ENCODE peak calls at places on chromosomes 12 and 14, in six cellular contexts. One of them, this sample, is unnamed.

GRCh38 chr12:5494343-5494742 is 62.4 kb downstream of the NTF3 start:
- DNase-seq in Panc1: no peak
- DNase-seq in aorta: no peak
- DNase-seq in lower lobe of right lung: no peak
- DNase-seq in tibial artery: no peak
- DNase-seq in keratinocyte: no peak
- DNase-seq in this sample: no peak

GRCh38 chr14:50082308-50082742 is 34.0 kb downstream of the VCPKMT start:
- DNase-seq in lower lobe of right lung: no peak
- DNase-seq in tibial artery: no peak
- DNase-seq in aorta: peak; percentile 47
- DNase-seq in keratinocyte: no peak
- DNase-seq in Panc1: no peak
- DNase-seq in this sample: no peak

GRCh38 chr12:88503344-88503743 is 76.9 kb downstream of the KITLG start:
- DNase-seq in lower lobe of right lung: no peak
- DNase-seq in keratinocyte: no peak
- DNase-seq in Panc1: no peak
- DNase-seq in aorta: no peak
- DNase-seq in tibial artery: no peak
- DNase-seq in this sample: no peak

GRCh38 chr14:64191756-64192155 is 102.4 kb downstream of the ESR2 start:
- DNase-seq in tibial artery: no peak
- DNase-seq in Panc1: peak; percentile 17
- DNase-seq in aorta: no peak
- DNase-seq in lower lobe of right lung: no peak
- DNase-seq in keratinocyte: peak; percentile 15
- DNase-seq in this sample: peak; percentile 16

GRCh38 chr14:23579739-23580138 is 1.1 kb upstream of the JPH4 start:
- DNase-seq in Panc1: no peak
- DNase-seq in keratinocyte: no peak
- DNase-seq in lower lobe of right lung: no peak
- DNase-seq in aorta: no peak
- DNase-seq in tibial artery: no peak
- DNase-seq in this sample: no peak

GRCh38 chr14:73727181-73727580 is 13.0 kb upstream of the PNMA1 start:
- DNase-seq in aorta: no peak
- DNase-seq in keratinocyte: no peak
- DNase-seq in lower lobe of right lung: no peak
- DNase-seq in tibial artery: peak; percentile 61
- DNase-seq in Panc1: no peak
- DNase-seq in this sample: no peak

GRCh38 chr12:110079477-110080400 is 31.4 kb upstream of the C12orf76 start:
- DNase-seq in keratinocyte: no peak
- DNase-seq in Panc1: no peak
- DNase-seq in tibial artery: no peak
- DNase-seq in aorta: peak; percentile 80
- DNase-seq in lower lobe of right lung: peak; percentile 80
- DNase-seq in this sample: no peak

GRCh38 chr14:53670701-53671100 is 285.9 kb downstream of the BMP4 start:
- DNase-seq in tibial artery: no peak
- DNase-seq in lower lobe of right lung: no peak
- DNase-seq in keratinocyte: peak; percentile 57
- DNase-seq in Panc1: no peak
- DNase-seq in aorta: no peak
- DNase-seq in this sample: peak; percentile 37

GRCh38 chr14:35362441-35362840 is 42.1 kb downstream of the NFKBIA start:
- DNase-seq in lower lobe of right lung: peak; percentile 14
- DNase-seq in tibial artery: no peak
- DNase-seq in Panc1: no peak
- DNase-seq in aorta: peak; percentile 18
- DNase-seq in keratinocyte: no peak
- DNase-seq in this sample: no peak

GRCh38 chr14:98958048-98959031 is 313.7 kb downstream of the BCL11B start:
- DNase-seq in keratinocyte: no peak
- DNase-seq in Panc1: no peak
- DNase-seq in tibial artery: no peak
- DNase-seq in lower lobe of right lung: no peak
- DNase-seq in aorta: no peak
- DNase-seq in this sample: no peak

GRCh38 chr14:60092516-60092915 is 793 bp downstream of the PCNX4 start:
- DNase-seq in Panc1: no peak
- DNase-seq in aorta: no peak
- DNase-seq in tibial artery: no peak
- DNase-seq in lower lobe of right lung: no peak
- DNase-seq in keratinocyte: no peak
- DNase-seq in this sample: no peak

GRCh38 chr14:65287264-65288131 is 125.0 kb upstream of the FUT8 start:
- DNase-seq in tibial artery: no peak
- DNase-seq in lower lobe of right lung: no peak
- DNase-seq in Panc1: no peak
- DNase-seq in keratinocyte: no peak
- DNase-seq in aorta: no peak
- DNase-seq in this sample: no peak

GRCh38 chr14:97177016-97177415 is 379.8 kb downstream of the VRK1 start:
- DNase-seq in aorta: no peak
- DNase-seq in lower lobe of right lung: no peak
- DNase-seq in keratinocyte: peak; percentile 35
- DNase-seq in tibial artery: no peak
- DNase-seq in Panc1: peak; percentile 20
- DNase-seq in this sample: no peak

GRCh38 chr14:55585854-55586253 is 5.8 kb downstream of the KTN1 start:
- DNase-seq in tibial artery: no peak
- DNase-seq in aorta: no peak
- DNase-seq in Panc1: no peak
- DNase-seq in lower lobe of right lung: no peak
- DNase-seq in keratinocyte: no peak
- DNase-seq in this sample: no peak

GRCh38 chr12:42474391-42474790 is 115.2 kb downstream of the PRICKLE1 start:
- DNase-seq in keratinocyte: peak; percentile 75
- DNase-seq in tibial artery: no peak
- DNase-seq in lower lobe of right lung: no peak
- DNase-seq in Panc1: peak; percentile 18
- DNase-seq in aorta: no peak
- DNase-seq in this sample: peak; percentile 74

GRCh38 chr14:23299558-23299957 is 3.1 kb downstream of the PPP1R3E start:
- DNase-seq in tibial artery: no peak
- DNase-seq in Panc1: no peak
- DNase-seq in keratinocyte: no peak
- DNase-seq in lower lobe of right lung: no peak
- DNase-seq in aorta: no peak
- DNase-seq in this sample: no peak

GRCh38 chr12:2317819-2318218 is 265.0 kb downstream of the CACNA1C start:
- DNase-seq in tibial artery: no peak
- DNase-seq in Panc1: no peak
- DNase-seq in keratinocyte: no peak
- DNase-seq in lower lobe of right lung: no peak
- DNase-seq in aorta: no peak
- DNase-seq in this sample: no peak

GRCh38 chr14:23066855-23067744 is 9.8 kb upstream of the CDH24 start:
- DNase-seq in Panc1: no peak
- DNase-seq in keratinocyte: no peak
- DNase-seq in lower lobe of right lung: no peak
- DNase-seq in tibial artery: peak; percentile 39
- DNase-seq in aorta: no peak
- DNase-seq in this sample: no peak

GRCh38 chr12:31369712-31370521 is 44.0 kb upstream of the SINHCAF start:
- DNase-seq in keratinocyte: no peak
- DNase-seq in lower lobe of right lung: no peak
- DNase-seq in Panc1: no peak
- DNase-seq in tibial artery: peak; percentile 66
- DNase-seq in aorta: peak; percentile 53
- DNase-seq in this sample: peak; percentile 43

GRCh38 chr12:31368666-31369361 is 42.9 kb upstream of the SINHCAF start:
- DNase-seq in lower lobe of right lung: no peak
- DNase-seq in aorta: no peak
- DNase-seq in tibial artery: peak; percentile 31
- DNase-seq in keratinocyte: no peak
- DNase-seq in Panc1: no peak
- DNase-seq in this sample: no peak

GRCh38 chr12:31366104-31366621 is 40.2 kb upstream of the SINHCAF start:
- DNase-seq in aorta: no peak
- DNase-seq in lower lobe of right lung: no peak
- DNase-seq in keratinocyte: no peak
- DNase-seq in Panc1: no peak
- DNase-seq in tibial artery: no peak
- DNase-seq in this sample: no peak

GRCh38 chr12:31370645-31371620 is 45.0 kb upstream of the SINHCAF start:
- DNase-seq in keratinocyte: no peak
- DNase-seq in aorta: no peak
- DNase-seq in tibial artery: peak; percentile 13
- DNase-seq in Panc1: no peak
- DNase-seq in lower lobe of right lung: no peak
- DNase-seq in this sample: no peak
- H3K4me3 ChIP-seq in keratinocyte: no peak overlapping the region
- H3K4me3 ChIP-seq in aorta: no peak overlapping the region
- H3K4me3 ChIP-seq in tibial artery: peak overlapping the region; percentile 36
- H3K4me3 ChIP-seq in Panc1: peak overlapping the region; percentile 32
- H3K4me3 ChIP-seq in lower lobe of right lung: peak overlapping the region; percentile 32
- H3K4me3 ChIP-seq in this sample: no peak overlapping the region

GRCh38 chr14:69088523-69089445 is 64.1 kb downstream of the DCAF5 start:
- DNase-seq in aorta: no peak
- DNase-seq in keratinocyte: no peak
- DNase-seq in Panc1: no peak
- DNase-seq in lower lobe of right lung: no peak
- DNase-seq in tibial artery: no peak
- DNase-seq in this sample: no peak
- H3K36me3 ChIP-seq in aorta: no peaks in the 10 kb centered on the region
- H3K36me3 ChIP-seq in keratinocyte: peaks cover 12% of the 10 kb centered on the region
- H3K36me3 ChIP-seq in Panc1: peaks cover 4% of the 10 kb centered on the region
- H3K36me3 ChIP-seq in lower lobe of right lung: peaks cover 54% of the 10 kb centered on the region
- H3K36me3 ChIP-seq in tibial artery: peaks cover 22% of the 10 kb centered on the region
- H3K36me3 ChIP-seq in this sample: peaks cover 1% of the 10 kb centered on the region

GRCh38 chr12:32681272-32681671 is 2.2 kb downstream of the DNM1L start:
- DNase-seq in lower lobe of right lung: no peak
- DNase-seq in tibial artery: no peak
- DNase-seq in aorta: no peak
- DNase-seq in Panc1: no peak
- DNase-seq in keratinocyte: no peak
- DNase-seq in this sample: no peak
- H3K4me3 ChIP-seq in lower lobe of right lung: no peak overlapping the region
- H3K4me3 ChIP-seq in tibial artery: no peak overlapping the region
- H3K4me3 ChIP-seq in aorta: no peak overlapping the region
- H3K4me3 ChIP-seq in Panc1: no peak overlapping the region
- H3K4me3 ChIP-seq in keratinocyte: peak overlapping the region; percentile 96
- H3K4me3 ChIP-seq in this sample: no peak overlapping the region

DNA sequence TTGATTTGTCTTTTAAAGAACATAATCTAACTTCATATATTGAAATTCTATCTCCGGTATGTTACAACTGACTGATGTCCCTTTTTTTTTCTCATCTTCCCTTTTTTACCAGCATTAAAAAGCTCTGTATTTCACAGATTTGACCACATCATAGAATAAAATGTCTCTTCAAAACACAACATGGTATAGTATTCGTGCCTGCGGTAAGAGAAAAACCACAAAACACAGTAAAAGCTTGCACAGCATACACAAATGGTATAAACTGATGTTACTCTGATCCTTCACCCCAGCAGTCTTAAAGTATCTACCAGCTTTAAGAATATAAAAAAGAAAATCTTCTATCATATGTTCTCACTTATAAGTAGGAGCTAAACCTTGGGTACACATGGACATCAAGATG is 83.4 kb downstream of the HECTD1 start:
- DNase-seq in tibial artery: no peak
- DNase-seq in lower lobe of right lung: no peak
- DNase-seq in Panc1: no peak
- DNase-seq in aorta: no peak
- DNase-seq in keratinocyte: no peak
- DNase-seq in this sample: no peak
- H3K36me3 ChIP-seq in tibial artery: peaks cover 82% of the 10 kb centered on the region
- H3K36me3 ChIP-seq in lower lobe of right lung: peaks cover 98% of the 10 kb centered on the region
- H3K36me3 ChIP-seq in Panc1: peaks cover 44% of the 10 kb centered on the region
- H3K36me3 ChIP-seq in aorta: peaks cover 12% of the 10 kb centered on the region
- H3K36me3 ChIP-seq in keratinocyte: peaks cover 39% of the 10 kb centered on the region
- H3K36me3 ChIP-seq in this sample: peaks cover 3% of the 10 kb centered on the region

DNA sequence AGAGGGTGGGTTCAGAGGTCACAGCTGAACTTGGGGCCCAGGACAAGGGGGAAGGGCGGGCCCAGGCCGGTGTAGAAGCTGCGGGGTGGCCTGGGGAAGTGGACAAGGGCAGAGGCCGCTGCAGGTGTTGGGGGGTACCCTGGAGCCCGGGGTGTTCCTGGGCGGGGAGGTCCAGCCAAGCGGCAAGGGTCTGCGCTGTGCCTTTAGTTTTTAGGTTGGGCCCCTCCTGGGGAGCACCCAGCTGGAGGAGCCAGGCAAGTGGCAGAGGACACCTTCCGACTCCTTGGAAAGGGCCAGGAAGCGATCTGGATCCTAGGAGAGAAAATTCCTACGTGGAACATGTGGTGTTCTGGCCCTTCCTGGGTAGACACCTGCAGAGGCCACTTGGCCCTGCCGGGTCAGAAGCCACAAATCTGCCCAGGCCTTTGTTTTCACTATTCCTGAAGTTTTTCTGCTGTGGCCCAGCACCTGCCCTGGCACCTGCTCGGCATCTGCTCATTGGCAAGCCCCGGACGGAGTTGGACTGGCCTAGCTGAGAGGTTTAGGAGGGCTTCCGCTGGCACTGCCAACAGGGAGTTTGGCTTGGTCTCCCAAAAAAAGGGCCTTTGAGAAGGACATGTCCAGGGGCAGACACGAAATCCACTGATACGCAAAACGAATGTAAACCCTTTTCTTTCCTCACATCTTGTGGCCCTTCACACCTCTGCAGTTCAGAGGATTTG is 61.1 kb downstream of the SMUG1 start:
- DNase-seq in keratinocyte: no peak
- DNase-seq in lower lobe of right lung: no peak
- DNase-seq in aorta: no peak
- DNase-seq in tibial artery: no peak
- DNase-seq in Panc1: no peak
- DNase-seq in this sample: no peak
- H3K4me3 ChIP-seq in keratinocyte: peak overlapping the region; percentile 58
- H3K4me3 ChIP-seq in lower lobe of right lung: peak overlapping the region; percentile 59
- H3K4me3 ChIP-seq in aorta: no peak overlapping the region
- H3K4me3 ChIP-seq in tibial artery: peak overlapping the region; percentile 73
- H3K4me3 ChIP-seq in Panc1: no peak overlapping the region
- H3K4me3 ChIP-seq in this sample: peak overlapping the region; percentile 52

GRCh38 chr14:91329615-91330014 is 85.1 kb upstream of the GPR68 start:
- DNase-seq in keratinocyte: no peak
- DNase-seq in lower lobe of right lung: no peak
- DNase-seq in Panc1: no peak
- DNase-seq in aorta: no peak
- DNase-seq in tibial artery: no peak
- DNase-seq in this sample: no peak
- H3K36me3 ChIP-seq in keratinocyte: no peaks in the 10 kb centered on the region
- H3K36me3 ChIP-seq in lower lobe of right lung: peaks cover 12% of the 10 kb centered on the region
- H3K36me3 ChIP-seq in Panc1: no peaks in the 10 kb centered on the region
- H3K36me3 ChIP-seq in aorta: no peaks in the 10 kb centered on the region
- H3K36me3 ChIP-seq in tibial artery: no peaks in the 10 kb centered on the region
- H3K36me3 ChIP-seq in this sample: no peaks in the 10 kb centered on the region

GRCh38 chr12:115973066-115973465 is 304.4 kb downstream of the MED13L start:
- DNase-seq in Panc1: no peak
- DNase-seq in aorta: no peak
- DNase-seq in tibial artery: no peak
- DNase-seq in lower lobe of right lung: no peak
- DNase-seq in keratinocyte: no peak
- DNase-seq in this sample: no peak
- H3K4me3 ChIP-seq in Panc1: no peak overlapping the region
- H3K4me3 ChIP-seq in aorta: no peak overlapping the region
- H3K4me3 ChIP-seq in tibial artery: no peak overlapping the region
- H3K4me3 ChIP-seq in lower lobe of right lung: no peak overlapping the region
- H3K4me3 ChIP-seq in keratinocyte: no peak overlapping the region
- H3K4me3 ChIP-seq in this sample: no peak overlapping the region

GRCh38 chr14:102212356-102212755 is 72.7 kb downstream of the WDR20 start:
- DNase-seq in keratinocyte: no peak
- DNase-seq in lower lobe of right lung: no peak
- DNase-seq in Panc1: no peak
- DNase-seq in tibial artery: no peak
- DNase-seq in aorta: no peak
- DNase-seq in this sample: no peak
- H3K36me3 ChIP-seq in keratinocyte: peaks cover 14% of the 10 kb centered on the region
- H3K36me3 ChIP-seq in lower lobe of right lung: peaks cover 49% of the 10 kb centered on the region
- H3K36me3 ChIP-seq in Panc1: peaks cover 2% of the 10 kb centered on the region
- H3K36me3 ChIP-seq in tibial artery: peaks cover 13% of the 10 kb centered on the region
- H3K36me3 ChIP-seq in aorta: peaks cover 3% of the 10 kb centered on the region
- H3K36me3 ChIP-seq in this sample: no peaks in the 10 kb centered on the region

This sample was measured in kidney epithelial cell.